ENCODE peak calls at places on chromosomes 13 and 19, in five cellular contexts. U is H9; E is AG04450; C is right atrium auricular region; S is CD4-positive, CD25-positive, alpha-beta regulatory T cell. Z is an unnamed sample.

GRCh38 chr19:13974073-13974472 is 21.8 kb downstream of the DCAF15 start:
- DNase-seq in S (peak; percentile 77), C (no peak), U (peak; percentile 93), E (no peak), Z (no peak)

GRCh38 chr19:29662604-29663404 is 2.5 kb upstream of the PLEKHF1 start:
- DNase-seq in E (peak; percentile 85), C (peak; percentile 89), S (no peak), U (no peak), Z (peak; percentile 62)

GRCh38 chr13:106109391-106109791 is 426.1 kb downstream of the EFNB2 start:
- DNase-seq in C (no peak), E (no peak), S (no peak), U (no peak), Z (no peak)

GRCh38 chr19:48122421-48122820 is 11.8 kb upstream of the PLA2G4C start:
- DNase-seq in C (no peak), S (no peak), U (peak; percentile 14), E (no peak), Z (no peak)

GRCh38 chr19:49362048-49362925 is at the start of gene TEAD2:
- DNase-seq in E (no peak), U (peak; percentile 81), C (peak; percentile 70), S (no peak), Z (peak; percentile 84)

GRCh38 chr13:92719868-92720267 is 506.7 kb upstream of the GPC6 start:
- DNase-seq in E (no peak), C (no peak), S (no peak), U (peak; percentile 38), Z (no peak)

GRCh38 chr19:50333737-50334617 is 4.8 kb upstream of the KCNC3 start:
- DNase-seq in S (no peak), U (peak; percentile 67), C (peak; percentile 64), E (peak; percentile 7), Z (peak; percentile 84)

GRCh38 chr13:95438297-95438696 is 114.2 kb upstream of the CLDN10 start:
- DNase-seq in E (no peak), U (no peak), S (no peak), C (no peak), Z (no peak)

GRCh38 chr19:55494172-55494761 is 6.0 kb downstream of the SSC5D start:
- DNase-seq in C (peak; percentile 79), U (no peak), E (no peak), S (no peak), Z (peak; percentile 68)

GRCh38 chr19:20367811-20368294 is 197.7 kb downstream of the ZNF737 start:
- DNase-seq in E (no peak), S (no peak), C (no peak), U (peak; percentile 75), Z (no peak)

GRCh38 chr19:32373614-32374295 is 28.3 kb downstream of the ZNF507 start:
- DNase-seq in E (peak; percentile 97), C (peak; percentile 68), S (no peak), U (no peak), Z (no peak)

GRCh38 chr19:32367948-32368536 is 22.6 kb downstream of the ZNF507 start:
- DNase-seq in S (no peak), C (no peak), U (no peak), E (no peak), Z (no peak)

GRCh38 chr19:32367063-32367462 is 21.7 kb downstream of the ZNF507 start:
- DNase-seq in U (no peak), E (no peak), S (no peak), C (no peak), Z (no peak)

GRCh38 chr19:32368781-32369180 is 23.4 kb downstream of the ZNF507 start:
- DNase-seq in C (no peak), U (no peak), S (no peak), E (no peak), Z (no peak)

GRCh38 chr19:32372726-32373613 is 27.6 kb downstream of the ZNF507 start:
- DNase-seq in C (no peak), E (no peak), S (no peak), U (no peak), Z (no peak)
- H3K27ac ChIP-seq in C (peak overlapping the region; percentile 76), E (peak overlapping the region; percentile 85), S (no peak overlapping the region), U (no peak overlapping the region), Z (peak overlapping the region; percentile 48)

GRCh38 chr19:8491574-8491973 is 10.9 kb downstream of the PRAM1 start:
- DNase-seq in S (no peak), E (no peak), U (peak; percentile 66), C (no peak), Z (no peak)

GRCh38 chr19:8490873-8491272 is 11.6 kb downstream of the PRAM1 start:
- DNase-seq in U (no peak), S (no peak), E (no peak), C (no peak), Z (no peak)

GRCh38 chr19:8498295-8498694 is 4.1 kb downstream of the PRAM1 start:
- DNase-seq in U (no peak), C (no peak), E (no peak), S (no peak), Z (no peak)

GRCh38 chr19:8490395-8490760 is 12.1 kb downstream of the PRAM1 start:
- DNase-seq in E (no peak), U (no peak), C (no peak), S (no peak), Z (no peak)

GRCh38 chr19:8494158-8494557 is 8.3 kb downstream of the PRAM1 start:
- DNase-seq in C (no peak), E (no peak), S (no peak), U (no peak), Z (no peak)
- H3K27ac ChIP-seq in C (no peak overlapping the region), E (no peak overlapping the region), S (no peak overlapping the region), U (no peak overlapping the region), Z (no peak overlapping the region)

GRCh38 chr19:1861599-1862031 is 1.8 kb downstream of the KLF16 start:
- DNase-seq in C (no peak), S (no peak), U (no peak), E (no peak), Z (no peak)

GRCh38 chr19:1859319-1859718 is 4.1 kb downstream of the KLF16 start:
- DNase-seq in E (no peak), S (no peak), C (no peak), U (no peak), Z (no peak)

GRCh38 chr19:1860821-1861598 is 2.4 kb downstream of the KLF16 start:
- DNase-seq in S (no peak), E (no peak), U (no peak), C (no peak), Z (no peak)

GRCh38 chr19:1858412-1859081 is 4.8 kb downstream of the KLF16 start:
- DNase-seq in C (no peak), S (no peak), U (no peak), E (no peak), Z (no peak)

DNA sequence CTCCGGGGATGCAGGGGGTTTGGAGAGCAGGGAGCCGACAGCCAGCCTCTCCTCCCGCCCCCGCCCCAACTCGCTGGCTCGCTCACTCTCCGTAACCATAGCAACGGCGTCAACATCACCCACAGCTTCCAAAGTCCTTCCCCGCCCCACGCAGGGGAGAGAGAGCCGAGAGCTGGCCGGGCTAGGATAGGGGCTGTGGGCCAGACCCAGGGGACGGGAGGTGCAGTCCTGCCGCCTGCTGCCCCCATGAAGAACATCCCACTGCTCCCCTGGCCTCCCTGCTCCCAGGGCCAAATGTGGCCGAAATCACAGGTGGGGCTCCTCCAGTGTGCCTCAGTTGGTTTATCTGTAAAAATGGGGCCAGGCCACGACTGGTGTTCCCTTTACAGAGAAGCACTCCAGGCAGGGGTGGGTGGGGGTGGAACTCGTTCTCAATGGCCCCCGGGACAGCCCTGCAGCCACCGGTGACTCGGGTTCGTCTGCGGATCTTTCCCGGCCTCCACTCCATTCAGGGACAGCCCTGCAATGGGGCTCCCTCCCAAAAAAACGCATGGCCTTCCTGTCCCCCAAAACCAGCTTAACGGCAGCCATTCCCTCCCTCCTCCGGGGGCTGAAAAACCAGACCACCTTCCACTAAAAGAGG is 3.1 kb downstream of the KLF16 start:
- DNase-seq in C (no peak), S (peak; percentile 45), U (no peak), E (no peak), Z (peak; percentile 79)
- H3K27ac ChIP-seq in C (no peak overlapping the region), S (peak overlapping the region; percentile 81), U (no peak overlapping the region), E (peak overlapping the region; percentile 39), Z (no peak overlapping the region)

GRCh38 chr19:38555200-38555599 is 62.6 kb downstream of the MAP4K1 start:
- DNase-seq in S (no peak), E (no peak), C (no peak), U (no peak), Z (no peak)
- H3K27ac ChIP-seq in S (no peak overlapping the region), E (no peak overlapping the region), C (no peak overlapping the region), U (no peak overlapping the region), Z (no peak overlapping the region)

DNA sequence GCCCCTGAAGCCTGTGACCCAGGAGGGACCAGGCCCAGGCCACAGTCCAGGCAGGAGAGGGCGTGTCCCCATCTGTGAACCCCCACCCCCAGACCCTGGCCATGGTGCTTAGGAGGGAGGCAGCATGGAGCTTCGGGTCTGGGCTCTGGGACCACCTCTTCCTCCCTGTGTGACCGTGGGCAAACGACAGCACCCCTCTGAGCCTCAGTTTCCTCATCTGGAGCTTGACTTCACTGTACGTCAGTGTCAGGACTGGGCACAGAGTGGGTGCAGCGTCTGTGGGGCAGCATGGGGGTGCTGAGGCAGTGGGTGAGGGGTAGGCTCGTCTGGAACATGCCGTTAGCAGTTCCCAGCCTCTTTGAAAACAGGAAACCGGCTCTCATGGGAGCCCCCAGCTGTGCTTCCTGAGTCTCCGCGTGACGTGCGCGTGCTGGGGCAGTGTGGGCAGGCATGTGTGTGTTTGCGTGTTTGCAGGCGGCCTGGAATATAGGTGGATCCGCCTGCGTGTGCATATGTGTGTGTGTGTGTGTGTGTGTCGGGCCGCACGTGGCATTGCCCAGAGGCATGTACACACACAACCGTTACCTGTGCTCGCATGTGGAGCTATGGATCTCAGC is 15.7 kb downstream of the ARRDC2 start:
- DNase-seq in E (no peak), C (peak; percentile 96), U (no peak), S (peak; percentile 74), Z (peak; percentile 95)
- H3K27ac ChIP-seq in E (no peak overlapping the region), C (peak overlapping the region; percentile 91), U (no peak overlapping the region), S (peak overlapping the region; percentile 74), Z (peak overlapping the region; percentile 87)

DNA sequence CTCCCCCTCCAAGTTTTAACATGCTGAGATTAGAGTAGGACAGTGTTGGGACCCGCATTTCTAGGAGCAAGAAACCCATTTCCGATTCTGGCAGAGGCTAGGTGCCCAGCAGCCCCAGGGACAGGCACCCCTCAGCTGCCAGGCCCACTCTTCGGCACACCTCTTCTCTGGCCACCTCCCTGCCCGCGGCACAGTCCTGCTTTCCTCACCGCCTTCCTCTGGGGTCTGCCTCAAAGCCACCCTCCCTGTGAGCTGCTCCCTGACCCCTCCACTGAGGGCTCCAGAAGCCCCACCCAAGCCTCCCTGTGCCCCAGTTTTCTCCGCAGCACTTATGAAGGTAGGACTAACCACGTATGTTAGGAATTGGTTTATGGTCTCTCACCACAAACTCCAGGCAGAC is 79.9 kb downstream of the STK24 start:
- DNase-seq in E (no peak), C (no peak), S (no peak), U (no peak), Z (no peak)
- H3K27ac ChIP-seq in E (no peak overlapping the region), C (peak overlapping the region; percentile 76), S (no peak overlapping the region), U (no peak overlapping the region), Z (peak overlapping the region; percentile 11)

Z was measured in heart right ventricle.